ENCODE peak calls at places on chromosome 2, in five cellular contexts. S, O, T, W and X are unnamed samples.

GRCh38 chr2:233486357-233486756 is 80.2 kb downstream of the USP40 start:
- DNase-seq in O (no peak), S (no peak), W (no peak), T (no peak), X (no peak)

GRCh38 chr2:12965540-12966269 is 249.0 kb downstream of the TRIB2 start:
- DNase-seq in W (no peak), T (no peak), O (no peak), S (no peak), X (no peak)

GRCh38 chr2:205700331-205701132 is 18.2 kb downstream of the NRP2 start:
- DNase-seq in W (no peak), T (peak), S (no peak), O (no peak), X (no peak)

GRCh38 chr2:224646242-224646846 is 61.2 kb upstream of the CUL3 start:
- DNase-seq in O (no peak), T (peak), S (peak), W (no peak), X (no peak)

GRCh38 chr2:121903037-121903689 is 147.7 kb downstream of the TSN start:
- DNase-seq in S (no peak), O (no peak), W (no peak), T (no peak), X (no peak)

GRCh38 chr2:142422769-142423168 is 292.0 kb upstream of the LRP1B start:
- DNase-seq in O (no peak), W (no peak), S (no peak), T (no peak), X (no peak)

GRCh38 chr2:40471868-40472267 is 20.0 kb upstream of the SLC8A1 start:
- DNase-seq in O (no peak), W (no peak), S (no peak), T (no peak), X (no peak)

GRCh38 chr2:160224060-160224459 is 24.0 kb upstream of the ITGB6 start:
- DNase-seq in W (no peak), S (peak), O (no peak), T (no peak), X (no peak)

GRCh38 chr2:176388886-176389285 is 119.6 kb downstream of the MTX2 start:
- DNase-seq in W (no peak), S (no peak), O (no peak), T (no peak), X (no peak)

GRCh38 chr2:135773917-135774316 is 32.3 kb downstream of the UBXN4 start:
- DNase-seq in T (no peak), O (no peak), W (no peak), S (no peak), X (no peak)

GRCh38 chr2:95266781-95267430 is 7.3 kb upstream of the PROM2 start:
- DNase-seq in O (no peak), S (no peak), T (no peak), W (no peak), X (no peak)

GRCh38 chr2:237507478-237507877 is 20.4 kb downstream of the MLPH start:
- DNase-seq in O (no peak), W (no peak), T (no peak), S (no peak), X (no peak)

GRCh38 chr2:32882911-32883810 is 63.6 kb upstream of the LTBP1 start:
- DNase-seq in S (no peak), O (no peak), W (no peak), T (no peak), X (no peak)

GRCh38 chr2:218816561-218817011 is 15.0 kb downstream of the PRKAG3 start:
- DNase-seq in S (peak), W (no peak), O (no peak), T (no peak), X (no peak)

GRCh38 chr2:227155395-227155794 is 8.6 kb downstream of the COL4A4 start:
- DNase-seq in S (no peak), O (no peak), W (no peak), T (no peak), X (no peak)

GRCh38 chr2:234963785-234964615 is 12.2 kb downstream of the SH3BP4 start:
- DNase-seq in O (no peak), W (no peak), S (no peak), T (peak), X (no peak)